ENCODE peak calls at places on chromosomes 6 and 20, in ten cellular contexts. One of them, this sample, is unnamed.

GRCh38 chr6:28566527-28567252 is 41.0 kb downstream of the GPX5 start:
- DNase-seq in cardiac fibroblast: no peak
- DNase-seq in astrocyte of the spinal cord: no peak
- DNase-seq in adrenal gland: no peak
- DNase-seq in choroid plexus epithelial cell: no peak
- DNase-seq in kidney: no peak
- DNase-seq in left lung: no peak
- DNase-seq in CD8-positive, alpha-beta T cell: no peak
- DNase-seq in neural progenitor cell: no peak
- DNase-seq in GM23338: no peak
- DNase-seq in this sample: no peak

GRCh38 chr6:83824388-83824801 is 28.8 kb upstream of the RIPPLY2 start:
- DNase-seq in astrocyte of the spinal cord: peak
- DNase-seq in adrenal gland: no peak
- DNase-seq in choroid plexus epithelial cell: peak
- DNase-seq in cardiac fibroblast: peak
- DNase-seq in GM23338: no peak
- DNase-seq in CD8-positive, alpha-beta T cell: no peak
- DNase-seq in neural progenitor cell: no peak
- DNase-seq in kidney: no peak
- DNase-seq in left lung: no peak
- DNase-seq in this sample: peak

GRCh38 chr20:44914924-44915323 is 5.1 kb downstream of the PABPC1L start:
- DNase-seq in neural progenitor cell: no peak
- DNase-seq in choroid plexus epithelial cell: peak
- DNase-seq in cardiac fibroblast: no peak
- DNase-seq in adrenal gland: no peak
- DNase-seq in left lung: no peak
- DNase-seq in CD8-positive, alpha-beta T cell: no peak
- DNase-seq in astrocyte of the spinal cord: no peak
- DNase-seq in GM23338: no peak
- DNase-seq in kidney: no peak
- DNase-seq in this sample: no peak

GRCh38 chr20:62776692-62777527 is 19.4 kb upstream of the MRGBP start:
- DNase-seq in GM23338: peak
- DNase-seq in cardiac fibroblast: peak
- DNase-seq in adrenal gland: no peak
- DNase-seq in kidney: no peak
- DNase-seq in choroid plexus epithelial cell: no peak
- DNase-seq in left lung: no peak
- DNase-seq in astrocyte of the spinal cord: no peak
- DNase-seq in CD8-positive, alpha-beta T cell: peak
- DNase-seq in neural progenitor cell: no peak
- DNase-seq in this sample: no peak

GRCh38 chr6:26187981-26188635 is 100.9 kb downstream of the HFE start:
- DNase-seq in left lung: no peak
- DNase-seq in choroid plexus epithelial cell: peak
- DNase-seq in astrocyte of the spinal cord: no peak
- DNase-seq in neural progenitor cell: peak
- DNase-seq in adrenal gland: peak
- DNase-seq in cardiac fibroblast: peak
- DNase-seq in GM23338: peak
- DNase-seq in kidney: peak
- DNase-seq in CD8-positive, alpha-beta T cell: no peak
- DNase-seq in this sample: no peak

GRCh38 chr6:151807513-151808330 is at the start of gene ESR1:
- DNase-seq in astrocyte of the spinal cord: no peak
- DNase-seq in cardiac fibroblast: peak
- DNase-seq in CD8-positive, alpha-beta T cell: no peak
- DNase-seq in kidney: peak
- DNase-seq in neural progenitor cell: peak
- DNase-seq in choroid plexus epithelial cell: peak
- DNase-seq in adrenal gland: peak
- DNase-seq in left lung: no peak
- DNase-seq in GM23338: peak
- DNase-seq in this sample: no peak

GRCh38 chr20:63977392-63978276 is 1.8 kb downstream of the SAMD10 start:
- DNase-seq in adrenal gland: no peak
- DNase-seq in left lung: peak
- DNase-seq in astrocyte of the spinal cord: peak
- DNase-seq in CD8-positive, alpha-beta T cell: peak
- DNase-seq in GM23338: no peak
- DNase-seq in kidney: peak
- DNase-seq in choroid plexus epithelial cell: peak
- DNase-seq in neural progenitor cell: no peak
- DNase-seq in cardiac fibroblast: peak
- DNase-seq in this sample: no peak

GRCh38 chr6:72643214-72643613 is 21.4 kb downstream of the KCNQ5 start:
- DNase-seq in kidney: no peak
- DNase-seq in CD8-positive, alpha-beta T cell: no peak
- DNase-seq in choroid plexus epithelial cell: no peak
- DNase-seq in astrocyte of the spinal cord: peak
- DNase-seq in cardiac fibroblast: no peak
- DNase-seq in neural progenitor cell: no peak
- DNase-seq in GM23338: no peak
- DNase-seq in left lung: no peak
- DNase-seq in adrenal gland: no peak
- DNase-seq in this sample: no peak

GRCh38 chr6:12051861-12052368 is 39.8 kb downstream of the HIVEP1 start:
- DNase-seq in GM23338: no peak
- DNase-seq in choroid plexus epithelial cell: peak
- DNase-seq in left lung: no peak
- DNase-seq in cardiac fibroblast: no peak
- DNase-seq in kidney: no peak
- DNase-seq in astrocyte of the spinal cord: peak
- DNase-seq in neural progenitor cell: no peak
- DNase-seq in adrenal gland: no peak
- DNase-seq in CD8-positive, alpha-beta T cell: no peak
- DNase-seq in this sample: no peak

GRCh38 chr6:126017668-126018067 is 31.3 kb downstream of the TRMT11 start:
- DNase-seq in choroid plexus epithelial cell: no peak
- DNase-seq in GM23338: no peak
- DNase-seq in astrocyte of the spinal cord: no peak
- DNase-seq in cardiac fibroblast: no peak
- DNase-seq in left lung: no peak
- DNase-seq in kidney: no peak
- DNase-seq in adrenal gland: no peak
- DNase-seq in CD8-positive, alpha-beta T cell: no peak
- DNase-seq in neural progenitor cell: no peak
- DNase-seq in this sample: no peak

DNA sequence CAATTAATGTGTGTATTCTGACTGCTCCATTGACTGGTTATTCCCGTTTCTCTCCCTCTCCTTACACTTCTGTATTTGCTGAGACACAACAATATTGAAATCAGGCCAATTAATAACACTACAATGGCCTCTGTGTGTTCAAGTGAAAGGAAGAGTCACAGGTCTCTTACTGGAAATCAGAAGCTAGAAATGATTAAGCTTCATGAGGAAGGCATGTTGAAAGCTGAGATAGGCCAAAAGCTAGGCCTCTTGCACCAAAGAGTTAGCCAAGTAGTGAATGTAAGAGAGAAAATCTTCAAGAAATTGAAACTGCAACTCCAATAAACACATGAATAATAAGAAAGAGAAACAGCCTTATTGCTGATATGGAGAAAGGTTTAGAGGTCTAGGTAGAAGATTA is 489.5 kb upstream of the CITED2 start:
- DNase-seq in choroid plexus epithelial cell: no peak
- DNase-seq in neural progenitor cell: no peak
- DNase-seq in cardiac fibroblast: no peak
- DNase-seq in astrocyte of the spinal cord: no peak
- DNase-seq in GM23338: no peak
- DNase-seq in adrenal gland: no peak
- DNase-seq in kidney: no peak
- DNase-seq in left lung: no peak
- DNase-seq in CD8-positive, alpha-beta T cell: no peak
- DNase-seq in this sample: no peak
- H3K4me3 ChIP-seq in choroid plexus epithelial cell: no peak
- H3K4me3 ChIP-seq in neural progenitor cell: no peak
- H3K4me3 ChIP-seq in cardiac fibroblast: no peak
- H3K4me3 ChIP-seq in astrocyte of the spinal cord: no peak
- H3K4me3 ChIP-seq in GM23338: no peak
- H3K4me3 ChIP-seq in adrenal gland: no peak
- H3K4me3 ChIP-seq in kidney: no peak
- H3K4me3 ChIP-seq in left lung: no peak
- H3K4me3 ChIP-seq in CD8-positive, alpha-beta T cell: no peak
- H3K4me3 ChIP-seq in this sample: no peak

DNA sequence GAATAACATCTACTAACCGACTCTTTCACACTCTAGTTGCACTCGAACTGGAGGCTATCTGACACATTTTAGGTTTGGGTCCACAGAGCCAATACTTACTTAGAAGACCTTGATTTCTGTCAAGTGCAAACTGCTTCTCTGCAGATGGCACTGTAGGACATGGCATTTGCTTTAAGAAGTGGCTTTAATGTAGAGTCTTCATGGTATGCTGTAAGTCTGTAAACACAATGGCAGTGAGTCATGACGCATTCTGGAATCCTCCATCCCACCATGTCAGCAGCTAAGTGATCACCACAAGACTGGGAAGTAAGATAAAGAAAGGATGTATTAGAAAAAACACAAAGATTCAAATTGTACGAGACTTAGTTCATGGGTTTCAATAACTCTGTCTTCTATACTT is 377.0 kb upstream of the NOX3 start:
- DNase-seq in neural progenitor cell: no peak
- DNase-seq in GM23338: peak
- DNase-seq in cardiac fibroblast: peak
- DNase-seq in kidney: no peak
- DNase-seq in choroid plexus epithelial cell: peak
- DNase-seq in left lung: no peak
- DNase-seq in CD8-positive, alpha-beta T cell: no peak
- DNase-seq in astrocyte of the spinal cord: peak
- DNase-seq in adrenal gland: no peak
- DNase-seq in this sample: no peak
- TF ChIP-seq CTCF in neural progenitor cell: no peak
- TF ChIP-seq CTCF in GM23338: no peak
- TF ChIP-seq CTCF in cardiac fibroblast: no peak
- TF ChIP-seq CTCF in kidney: no peak
- TF ChIP-seq CTCF in choroid plexus epithelial cell: peak
- TF ChIP-seq CTCF in left lung: no peak
- TF ChIP-seq CTCF in CD8-positive, alpha-beta T cell: no peak
- TF ChIP-seq CTCF in astrocyte of the spinal cord: no peak
- TF ChIP-seq CTCF in adrenal gland: no peak
- TF ChIP-seq CTCF in this sample: peak

DNA sequence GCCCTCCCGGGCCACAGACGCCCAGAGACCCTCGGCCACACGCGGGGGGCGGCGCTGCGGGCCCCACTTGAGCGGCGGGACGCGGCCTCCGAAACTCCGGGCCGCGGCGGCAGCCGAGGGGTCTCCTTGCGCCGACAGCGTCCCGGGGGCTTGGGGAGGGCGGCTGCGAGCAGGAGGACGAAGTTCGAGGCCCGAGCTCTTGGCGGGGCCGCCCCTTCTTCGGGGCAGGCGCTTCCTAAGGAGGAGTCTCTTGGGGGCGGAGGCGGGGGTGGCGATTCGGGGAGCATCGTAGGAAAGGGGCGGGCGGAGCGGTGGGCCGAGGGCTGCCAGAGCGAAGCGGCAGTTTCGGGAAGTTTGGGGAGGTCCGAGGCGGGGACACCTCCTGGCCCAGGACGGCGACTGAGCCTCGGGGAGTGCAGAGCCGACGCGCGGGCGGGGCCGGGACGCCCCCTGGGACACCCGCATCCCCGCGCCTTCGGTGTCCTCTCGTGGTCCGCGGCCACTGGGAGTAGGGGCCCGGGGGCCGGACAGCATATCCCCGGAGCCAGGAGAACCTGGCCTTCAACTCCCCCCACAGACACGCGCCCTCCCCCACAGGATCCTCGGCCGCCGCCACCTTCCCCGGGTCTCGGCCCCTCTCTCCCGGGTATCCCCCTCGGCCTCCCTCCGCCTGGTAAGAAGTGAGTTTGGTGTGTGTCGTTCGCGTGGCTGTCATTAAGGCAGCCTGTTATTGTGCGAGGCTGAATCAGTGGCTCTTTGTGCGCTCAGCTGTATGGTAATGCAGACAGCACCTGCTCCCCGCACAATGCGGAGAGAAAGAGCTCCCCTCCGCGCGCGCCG is 613 bp upstream of the DLL1 start:
- DNase-seq in choroid plexus epithelial cell: no peak
- DNase-seq in adrenal gland: peak
- DNase-seq in astrocyte of the spinal cord: no peak
- DNase-seq in GM23338: peak
- DNase-seq in CD8-positive, alpha-beta T cell: no peak
- DNase-seq in kidney: peak
- DNase-seq in neural progenitor cell: peak
- DNase-seq in cardiac fibroblast: no peak
- DNase-seq in left lung: no peak
- DNase-seq in this sample: no peak
- H3K4me3 ChIP-seq in choroid plexus epithelial cell: peak
- H3K4me3 ChIP-seq in adrenal gland: no peak
- H3K4me3 ChIP-seq in astrocyte of the spinal cord: peak
- H3K4me3 ChIP-seq in GM23338: peak
- H3K4me3 ChIP-seq in CD8-positive, alpha-beta T cell: peak
- H3K4me3 ChIP-seq in kidney: peak
- H3K4me3 ChIP-seq in neural progenitor cell: peak
- H3K4me3 ChIP-seq in cardiac fibroblast: peak
- H3K4me3 ChIP-seq in left lung: peak
- H3K4me3 ChIP-seq in this sample: no peak

GRCh38 chr6:109060585-109060984 is 34.1 kb downstream of the SESN1 start:
- DNase-seq in adrenal gland: no peak
- DNase-seq in choroid plexus epithelial cell: no peak
- DNase-seq in GM23338: no peak
- DNase-seq in CD8-positive, alpha-beta T cell: no peak
- DNase-seq in kidney: no peak
- DNase-seq in cardiac fibroblast: peak
- DNase-seq in left lung: no peak
- DNase-seq in astrocyte of the spinal cord: no peak
- DNase-seq in neural progenitor cell: no peak
- DNase-seq in this sample: no peak

GRCh38 chr6:109058620-109059019 is 36.0 kb downstream of the SESN1 start:
- DNase-seq in CD8-positive, alpha-beta T cell: no peak
- DNase-seq in astrocyte of the spinal cord: no peak
- DNase-seq in cardiac fibroblast: no peak
- DNase-seq in neural progenitor cell: no peak
- DNase-seq in left lung: no peak
- DNase-seq in kidney: no peak
- DNase-seq in choroid plexus epithelial cell: no peak
- DNase-seq in GM23338: no peak
- DNase-seq in adrenal gland: no peak
- DNase-seq in this sample: no peak

GRCh38 chr6:109062216-109062615 is 32.4 kb downstream of the SESN1 start:
- DNase-seq in astrocyte of the spinal cord: no peak
- DNase-seq in left lung: no peak
- DNase-seq in choroid plexus epithelial cell: no peak
- DNase-seq in cardiac fibroblast: no peak
- DNase-seq in kidney: no peak
- DNase-seq in GM23338: no peak
- DNase-seq in adrenal gland: no peak
- DNase-seq in neural progenitor cell: no peak
- DNase-seq in CD8-positive, alpha-beta T cell: no peak
- DNase-seq in this sample: no peak

GRCh38 chr6:109059148-109059547 is 35.5 kb downstream of the SESN1 start:
- DNase-seq in GM23338: no peak
- DNase-seq in neural progenitor cell: no peak
- DNase-seq in astrocyte of the spinal cord: no peak
- DNase-seq in cardiac fibroblast: peak
- DNase-seq in kidney: no peak
- DNase-seq in adrenal gland: no peak
- DNase-seq in left lung: no peak
- DNase-seq in CD8-positive, alpha-beta T cell: no peak
- DNase-seq in choroid plexus epithelial cell: peak
- DNase-seq in this sample: no peak

GRCh38 chr6:109059591-109060021 is 35.0 kb downstream of the SESN1 start:
- DNase-seq in neural progenitor cell: no peak
- DNase-seq in adrenal gland: no peak
- DNase-seq in cardiac fibroblast: peak
- DNase-seq in GM23338: no peak
- DNase-seq in left lung: no peak
- DNase-seq in kidney: no peak
- DNase-seq in astrocyte of the spinal cord: peak
- DNase-seq in CD8-positive, alpha-beta T cell: no peak
- DNase-seq in choroid plexus epithelial cell: peak
- DNase-seq in this sample: no peak
- TF ChIP-seq CTCF in neural progenitor cell: no peak
- TF ChIP-seq CTCF in adrenal gland: peak
- TF ChIP-seq CTCF in cardiac fibroblast: peak
- TF ChIP-seq CTCF in GM23338: no peak
- TF ChIP-seq CTCF in left lung: no peak
- TF ChIP-seq CTCF in kidney: no peak
- TF ChIP-seq CTCF in astrocyte of the spinal cord: peak
- TF ChIP-seq CTCF in CD8-positive, alpha-beta T cell: no peak
- TF ChIP-seq CTCF in choroid plexus epithelial cell: peak
- TF ChIP-seq CTCF in this sample: peak

This sample was measured in retinal pigment epithelial cell.